ENCODE peak calls at places on chromosomes 13 and 19, in ten cellular contexts. X, B, O, I, N, T, W, J, F and E are unnamed samples. For H3K36me3, the result is how much of the 10 kb centered on the place peaks cover.

GRCh38 chr19:50759886-50760285 is 10.4 kb upstream of the GPR32 start:
- DNase-seq in F (no peak), W (peak), J (no peak), I (no peak), O (peak), N (peak), B (no peak), X (peak), T (peak), E (no peak)

GRCh38 chr19:2338055-2338615 is 9.7 kb downstream of the SPPL2B start:
- DNase-seq in I (no peak), T (no peak), F (no peak), J (peak), O (no peak), W (no peak), B (no peak), X (no peak), N (no peak), E (no peak)

GRCh38 chr13:114004416-114005205 is 30.7 kb upstream of the C13orf46 start:
- DNase-seq in F (no peak), J (peak), W (peak), I (no peak), O (no peak), B (no peak), N (no peak), X (peak), T (no peak), E (no peak)

GRCh38 chr13:57644106-57644505 is 12.6 kb downstream of the PCDH17 start:
- DNase-seq in N (no peak), T (no peak), F (no peak), J (no peak), I (no peak), O (no peak), B (no peak), W (no peak), X (no peak), E (no peak)

GRCh38 chr13:73496711-73497110 is 437.9 kb downstream of the KLF5 start:
- DNase-seq in N (no peak), B (no peak), X (no peak), O (peak), J (no peak), W (no peak), T (no peak), F (no peak), I (no peak), E (no peak)

GRCh38 chr13:20711301-20712044 is 8.0 kb downstream of the IL17D start:
- DNase-seq in N (peak), B (no peak), T (peak), I (no peak), O (no peak), J (no peak), W (no peak), F (no peak), X (no peak), E (peak)

GRCh38 chr13:36163809-36164308 is 32.7 kb upstream of the DCLK1 start:
- DNase-seq in J (peak), X (peak), O (peak), N (no peak), I (no peak), B (peak), T (no peak), F (no peak), W (peak), E (no peak)

GRCh38 chr19:3810708-3811355 is 24.7 kb upstream of the MATK start:
- DNase-seq in O (no peak), J (no peak), X (no peak), N (no peak), T (no peak), B (no peak), F (no peak), I (no peak), W (no peak), E (no peak)

GRCh38 chr19:19146000-19146608 is 7.8 kb upstream of the TMEM161A start:
- DNase-seq in F (peak), I (peak), T (peak), N (peak), O (peak), B (peak), X (peak), W (peak), J (peak), E (peak)

GRCh38 chr13:94195715-94196114 is 283.8 kb downstream of the DCT start:
- DNase-seq in X (peak), T (no peak), B (peak), J (no peak), F (no peak), W (peak), N (no peak), O (peak), I (no peak), E (no peak)

GRCh38 chr13:84946144-84946543 is 853.1 kb downstream of the SLITRK6 start:
- DNase-seq in F (no peak), J (no peak), W (no peak), I (no peak), O (peak), N (no peak), X (peak), T (no peak), B (peak), E (no peak)

GRCh38 chr19:42325896-42326771 is 699 bp downstream of the MEGF8 start:
- DNase-seq in T (peak), N (no peak), J (no peak), B (peak), I (no peak), X (no peak), O (peak), F (no peak), W (no peak), E (peak)

GRCh38 chr13:34031629-34032028 is 213.7 kb downstream of the RFC3 start:
- DNase-seq in I (no peak), B (no peak), T (no peak), O (no peak), W (no peak), N (no peak), X (no peak), J (no peak), F (no peak), E (no peak)

GRCh38 chr19:31148671-31149070 is 200.6 kb downstream of the TSHZ3 start:
- DNase-seq in I (no peak), X (no peak), O (no peak), T (no peak), W (no peak), J (no peak), N (no peak), B (no peak), F (no peak), E (no peak)

GRCh38 chr19:2325261-2326046 is 2.9 kb downstream of the LSM7 start:
- DNase-seq in X (no peak), F (no peak), J (peak), T (no peak), B (no peak), O (no peak), N (no peak), W (no peak), I (no peak), E (no peak)

GRCh38 chr19:2271516-2272103 is 10.4 kb downstream of the PEAK3 start:
- DNase-seq in T (no peak), N (peak), W (peak), I (no peak), O (peak), B (peak), F (no peak), J (peak), X (peak), E (no peak)

GRCh38 chr13:40116008-40116407 is 460.5 kb downstream of the COG6 start:
- DNase-seq in X (peak), W (peak), I (no peak), N (no peak), O (no peak), T (peak), B (peak), F (no peak), J (no peak), E (peak)

GRCh38 chr13:82800391-82800790 is 1081.9 kb downstream of the SLITRK1 start:
- DNase-seq in X (peak), I (no peak), F (no peak), T (no peak), O (peak), B (no peak), N (no peak), J (no peak), W (no peak), E (no peak)

GRCh38 chr19:4064073-4064550 is 2.6 kb downstream of the ZBTB7A start:
- DNase-seq in F (no peak), O (peak), J (peak), B (no peak), W (peak), I (no peak), X (no peak), T (no peak), N (peak), E (peak)

GRCh38 chr19:53874384-53874995 is 6.8 kb downstream of the MYADM start:
- DNase-seq in B (no peak), T (no peak), N (no peak), F (no peak), W (no peak), J (no peak), I (no peak), X (no peak), O (no peak), E (no peak)
- H3K36me3 ChIP-seq in B (under half), T (under half), N (under half), F (under half), W (under half), J (under half), I (under half), X (under half), O (under half), E (under half)

GRCh38 chr19:49186108-49186507 is 28.5 kb downstream of the TRPM4 start:
- DNase-seq in J (no peak), O (no peak), W (no peak), B (no peak), F (no peak), X (no peak), I (no peak), N (no peak), T (no peak), E (no peak)

GRCh38 chr19:49182848-49183375 is 25.3 kb downstream of the TRPM4 start:
- DNase-seq in B (no peak), I (no peak), F (no peak), W (no peak), X (no peak), N (no peak), T (no peak), O (no peak), J (no peak), E (peak)

DNA sequence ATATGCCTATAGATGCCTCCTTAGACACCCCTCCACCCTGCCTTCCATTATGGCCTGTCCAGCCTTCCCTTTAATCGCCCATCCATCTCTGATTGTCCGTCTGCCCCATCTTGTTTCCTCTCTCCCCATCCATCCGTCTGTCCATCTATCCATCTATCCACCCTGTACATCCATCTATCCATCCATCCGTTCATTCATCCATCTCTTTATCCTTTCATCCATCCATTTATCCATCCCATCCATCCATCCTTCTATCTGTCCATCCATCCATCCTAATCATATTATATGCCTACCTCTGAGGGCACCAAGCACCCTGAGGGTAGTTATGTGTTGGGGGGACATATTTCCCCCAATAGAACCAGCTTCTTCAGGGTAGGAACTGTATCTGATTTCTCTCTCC is 23.1 kb downstream of the TRPM4 start:
- DNase-seq in W (no peak), T (no peak), X (no peak), I (no peak), N (no peak), O (no peak), F (no peak), J (no peak), B (no peak), E (no peak)
- H3K9ac ChIP-seq in W (no peak), T (no peak), X (no peak), I (no peak), N (no peak), O (no peak), F (no peak), J (no peak), B (no peak), E (no peak)

GRCh38 chr19:38250821-38251563 is 5.2 kb downstream of the PPP1R14A start:
- DNase-seq in N (no peak), I (no peak), B (no peak), W (no peak), J (peak), T (no peak), X (peak), O (no peak), F (no peak), E (peak)

GRCh38 chr19:38252935-38253691 is 3.1 kb downstream of the PPP1R14A start:
- DNase-seq in N (peak), B (no peak), W (no peak), O (no peak), J (peak), T (no peak), X (peak), F (no peak), I (no peak), E (peak)

GRCh38 chr19:38253788-38254187 is 2.4 kb downstream of the PPP1R14A start:
- DNase-seq in X (no peak), B (no peak), W (no peak), J (no peak), I (no peak), N (no peak), F (no peak), T (no peak), O (no peak), E (no peak)

GRCh38 chr19:38251564-38252051 is 4.6 kb downstream of the PPP1R14A start:
- DNase-seq in J (peak), T (peak), F (no peak), N (no peak), O (peak), W (no peak), I (no peak), X (peak), B (peak), E (peak)

GRCh38 chr19:38252385-38252784 is 3.8 kb downstream of the PPP1R14A start:
- DNase-seq in B (no peak), F (no peak), I (no peak), W (no peak), N (no peak), O (no peak), X (no peak), T (no peak), J (no peak), E (peak)
- H3K36me3 ChIP-seq in B (under half), F (under half), I (under half), W (under half), N (under half), O (under half), X (under half), T (under half), J (under half), E (under half)

DNA sequence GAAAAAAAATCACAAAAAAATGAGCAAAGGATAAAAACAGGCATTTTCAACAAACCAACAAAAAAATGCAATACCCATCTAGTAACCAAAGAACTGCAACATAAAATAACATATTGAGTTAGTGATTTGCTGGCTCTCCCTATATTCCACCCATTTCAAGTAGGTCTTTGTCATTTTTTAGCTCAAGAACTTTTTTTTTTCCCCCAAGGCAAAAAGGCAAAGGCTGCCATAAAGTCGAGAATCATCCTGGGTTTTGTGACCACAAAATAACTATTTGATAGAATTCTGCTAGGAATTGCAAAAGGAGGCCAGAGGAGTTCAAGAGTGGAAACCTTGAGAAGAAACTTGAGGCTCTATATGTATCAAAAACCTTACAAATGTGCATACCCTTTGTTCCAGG is 5.5 kb downstream of the SAFB2 start:
- DNase-seq in N (no peak), X (no peak), W (no peak), O (no peak), B (no peak), F (no peak), T (no peak), I (no peak), J (no peak), E (no peak)
- H3K9ac ChIP-seq in N (no peak), X (no peak), W (no peak), O (no peak), B (no peak), F (no peak), T (no peak), I (no peak), J (no peak), E (no peak)

DNA sequence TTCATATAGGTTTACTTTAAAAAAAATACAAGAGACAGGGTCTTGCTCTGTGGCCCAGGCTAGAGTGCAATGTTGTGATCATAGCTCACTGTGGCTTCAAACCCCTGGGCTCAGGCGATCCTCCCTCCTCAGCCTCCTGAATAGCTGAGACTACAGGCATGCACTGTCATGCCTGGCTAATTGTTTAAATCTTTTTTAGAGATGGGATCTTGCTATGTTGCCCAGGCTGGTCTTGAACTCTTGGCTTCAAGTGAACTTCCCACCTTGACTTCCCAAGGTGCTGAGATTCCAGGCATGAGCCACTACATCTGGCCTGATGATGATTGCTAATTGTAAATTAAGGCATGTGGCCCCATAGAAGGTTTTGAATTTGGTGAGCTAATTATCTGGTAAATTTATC is 35.4 kb upstream of the ADGRE1 start:
- DNase-seq in W (no peak), J (no peak), T (no peak), B (no peak), F (no peak), O (no peak), X (no peak), I (no peak), N (no peak), E (no peak)
- H3K36me3 ChIP-seq in W (under half), J (under half), T (under half), B (under half), F (under half), O (under half), X (under half), I (under half), N (under half), E (under half)

DNA sequence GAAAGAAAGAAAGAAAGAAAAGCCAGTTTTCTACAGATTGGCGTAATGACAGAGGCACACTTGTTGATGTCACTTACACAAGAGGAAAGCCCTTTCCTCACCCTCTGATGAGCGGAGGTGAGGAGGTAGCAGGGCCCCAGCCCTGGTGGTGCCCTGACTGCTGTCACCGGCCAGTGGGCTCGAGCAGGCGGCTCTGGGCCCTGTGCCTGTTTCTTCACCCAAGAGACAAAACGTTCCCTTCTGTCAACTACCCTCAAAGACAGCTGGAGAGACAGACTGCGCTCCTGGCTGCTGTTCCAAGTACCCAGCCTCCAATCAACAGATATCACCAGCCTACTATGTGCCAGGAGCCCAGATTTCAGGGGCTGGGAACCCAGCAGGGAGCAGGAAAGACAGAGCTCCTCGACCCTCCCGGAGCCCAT is 10.1 kb downstream of the EPS15L1 start:
- DNase-seq in F (no peak), I (no peak), J (no peak), T (no peak), W (no peak), B (no peak), O (no peak), N (no peak), X (no peak), E (no peak)
- H3K9ac ChIP-seq in F (no peak), I (no peak), J (no peak), T (no peak), W (no peak), B (no peak), O (no peak), N (no peak), X (no peak), E (no peak)

GRCh38 chr19:36449059-36449670 is 30.7 kb upstream of the ZFP82 start:
- DNase-seq in F (no peak), X (no peak), N (no peak), O (no peak), I (no peak), B (no peak), T (peak), W (no peak), J (no peak), E (no peak)
- H3K36me3 ChIP-seq in F (under half), X (under half), N (half or more), O (half or more), I (under half), B (under half), T (under half), W (under half), J (under half), E (half or more)

DNA sequence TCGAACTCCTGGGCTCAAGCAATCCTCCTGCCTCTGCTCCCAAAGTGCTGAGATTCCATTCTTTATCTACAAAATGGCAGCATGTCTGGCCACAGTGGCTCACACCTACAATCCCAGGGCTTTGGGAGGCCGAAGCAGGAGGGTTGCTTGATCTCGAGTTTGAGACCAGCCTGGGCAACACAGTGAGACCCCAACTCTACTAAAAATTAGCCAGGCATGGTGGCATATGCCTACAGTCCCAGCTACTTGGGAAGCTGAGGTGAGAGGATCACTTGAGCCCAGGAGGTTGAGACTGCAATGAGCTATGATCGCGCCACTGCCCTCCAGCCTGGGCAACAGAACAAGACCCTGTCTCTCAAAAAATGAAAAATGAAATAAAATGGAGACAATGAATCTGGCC is 6.1 kb downstream of the NAPA start:
- DNase-seq in J (no peak), N (no peak), W (no peak), B (no peak), T (no peak), I (no peak), X (no peak), F (no peak), O (no peak), E (no peak)
- H3K9ac ChIP-seq in J (no peak), N (peak), W (no peak), B (no peak), T (no peak), I (no peak), X (no peak), F (no peak), O (no peak), E (no peak)

DNA sequence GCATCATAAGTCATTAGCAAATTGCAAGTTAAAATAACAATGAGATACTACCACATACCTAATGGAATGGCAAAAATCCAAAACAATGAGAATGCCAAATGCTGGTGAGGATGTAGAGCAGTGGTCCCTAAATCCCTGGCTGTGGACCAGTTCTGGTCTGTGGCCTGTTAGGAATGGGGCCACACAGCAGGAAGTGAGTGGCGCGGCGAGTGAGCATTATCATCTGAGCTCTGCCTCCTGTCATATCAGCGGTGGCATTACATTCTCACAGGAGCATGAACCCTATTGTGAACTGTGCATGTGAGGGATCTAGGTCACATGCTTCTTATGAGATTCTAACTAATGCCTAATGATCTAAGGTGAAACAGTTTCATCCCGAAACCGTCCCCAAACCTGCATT is 1694.4 kb downstream of the EFNB2 start:
- DNase-seq in T (no peak), O (no peak), I (no peak), N (no peak), B (no peak), X (no peak), J (no peak), F (no peak), W (no peak), E (no peak)
- H3K36me3 ChIP-seq in T (under half), O (under half), I (under half), N (under half), B (under half), X (under half), J (under half), F (under half), W (under half), E (under half)